ENCODE peak calls at places on chromosomes 5 and 9, in nine cellular contexts. V, N, Y, C, F, L, A, U and M are unnamed samples.

GRCh38 chr5:7047862-7048261 is 334.6 kb downstream of the TENT4A start:
- DNase-seq in F (no peak), A (no peak), L (no peak), U (peak), V (no peak), C (peak), N (peak), Y (no peak), M (no peak)

GRCh38 chr5:126514159-126515141 is 80.6 kb downstream of the ALDH7A1 start:
- DNase-seq in N (no peak), F (no peak), U (no peak), L (no peak), Y (no peak), A (no peak), C (no peak), V (no peak), M (no peak)

GRCh38 chr5:34930527-34930844 is 1.1 kb downstream of the DNAJC21 start:
- DNase-seq in L (no peak), F (no peak), A (no peak), N (no peak), Y (no peak), V (no peak), U (no peak), C (no peak), M (no peak)

GRCh38 chr9:68651280-68651893 is 53.7 kb upstream of the PIP5K1B start:
- DNase-seq in C (no peak), N (no peak), U (no peak), V (no peak), F (no peak), Y (no peak), L (no peak), A (no peak), M (no peak)

GRCh38 chr9:121707477-121708424 is 56.3 kb downstream of the DAB2IP start:
- DNase-seq in C (no peak), Y (no peak), A (no peak), L (no peak), V (no peak), F (no peak), N (no peak), U (no peak), M (no peak)

GRCh38 chr5:88290801-88291200 is 22.2 kb upstream of the TMEM161B start:
- DNase-seq in L (no peak), Y (no peak), A (no peak), C (no peak), F (no peak), V (no peak), N (no peak), U (no peak), M (no peak)

GRCh38 chr9:130117816-130118632 is 54.2 kb upstream of the NCS1 start:
- DNase-seq in L (no peak), Y (peak), V (no peak), C (no peak), U (no peak), A (peak), N (no peak), F (no peak), M (no peak)

GRCh38 chr9:34986541-34987047 is 3.0 kb upstream of the DNAJB5 start:
- DNase-seq in V (no peak), Y (no peak), N (peak), U (peak), F (peak), A (peak), C (peak), L (peak), M (peak)

GRCh38 chr5:81924467-81924866 is 47.4 kb upstream of the ATG10 start:
- DNase-seq in V (no peak), N (peak), C (no peak), F (no peak), Y (no peak), L (no peak), U (peak), A (peak), M (no peak)